ENCODE peak calls at places on chromosomes 4 and X, in ten cellular contexts. D, R, U, B, J, Q, T, H, E and S are unnamed samples.

GRCh38 chr4:82431831-82432230 is 1.4 kb downstream of the ENOPH1 start:
- DNase-seq in R (no peak), D (no peak), U (no peak), T (no peak), B (no peak), Q (no peak), J (no peak), H (no peak), E (no peak), S (no peak)

GRCh38 chrX:95885074-95885473 is 799.6 kb upstream of the DIAPH2 start:
- DNase-seq in T (no peak), R (no peak), U (no peak), B (no peak), Q (no peak), E (no peak), H (no peak), D (peak; percentile 44), J (no peak), S (no peak)

GRCh38 chr4:169229571-169230028 is 41.2 kb downstream of the SH3RF1 start:
- DNase-seq in D (no peak), J (no peak), U (peak; percentile 67), T (no peak), E (peak; percentile 54), R (no peak), H (peak; percentile 92), Q (no peak), B (peak; percentile 96), S (no peak)

GRCh38 chr4:46270986-46271596 is 118.8 kb downstream of the GABRA2 start:
- DNase-seq in E (peak; percentile 12), H (no peak), D (peak; percentile 19), U (no peak), B (peak; percentile 10), Q (no peak), J (no peak), R (no peak), T (no peak), S (no peak)

GRCh38 chr4:166435449-166435848 is 562.4 kb downstream of the TLL1 start:
- DNase-seq in B (peak; percentile 91), H (peak; percentile 90), J (no peak), R (no peak), E (no peak), D (no peak), U (no peak), Q (no peak), T (no peak), S (no peak)

GRCh38 chr4:38013461-38014366 is 53.5 kb downstream of the PTTG2 start:
- DNase-seq in T (no peak), R (no peak), B (peak; percentile 74), Q (no peak), J (no peak), D (peak; percentile 86), U (peak; percentile 30), H (peak; percentile 23), E (no peak), S (peak; percentile 45)

GRCh38 chrX:39935414-39936064 is 162.2 kb downstream of the BCOR start:
- DNase-seq in R (no peak), Q (no peak), D (no peak), E (no peak), H (no peak), U (no peak), T (no peak), J (no peak), B (no peak), S (no peak)

GRCh38 chr4:169105620-169106019 is 95.6 kb upstream of the CBR4 start:
- DNase-seq in H (no peak), Q (no peak), E (no peak), R (no peak), J (no peak), B (no peak), D (no peak), U (no peak), T (no peak), S (no peak)

GRCh38 chr4:155529197-155529596 is 137.5 kb upstream of the GUCY1A1 start:
- DNase-seq in H (peak; percentile 24), B (peak; percentile 67), T (peak; percentile 16), D (no peak), J (no peak), Q (no peak), U (no peak), E (no peak), R (no peak), S (no peak)

GRCh38 chrX:108307408-108308085 is 130.7 kb downstream of the COL4A6 start:
- DNase-seq in J (no peak), R (no peak), Q (no peak), D (no peak), T (no peak), B (peak; percentile 59), U (no peak), H (no peak), E (no peak), S (no peak)

GRCh38 chr4:70903282-70903603 is 1.1 kb downstream of the MOB1B start:
- DNase-seq in E (no peak), R (no peak), T (no peak), H (peak; percentile 38), Q (no peak), D (no peak), B (peak; percentile 24), J (no peak), U (no peak), S (no peak)

GRCh38 chrX:69746051-69746450 is 130.1 kb downstream of the EDA start:
- DNase-seq in T (no peak), J (no peak), H (no peak), R (no peak), B (no peak), D (no peak), Q (no peak), U (no peak), E (no peak), S (no peak)

GRCh38 chr4:99043346-99043745 is 45.2 kb downstream of the ADH5 start:
- DNase-seq in D (no peak), H (no peak), J (no peak), E (no peak), U (no peak), R (no peak), B (no peak), Q (no peak), T (no peak), S (no peak)

GRCh38 chrX:117335209-117335608 is 781.4 kb downstream of the KLHL13 start:
- DNase-seq in E (no peak), J (no peak), D (no peak), U (no peak), R (no peak), H (no peak), Q (no peak), T (no peak), B (no peak), S (no peak)

GRCh38 chrX:138519296-138519695 is 192.2 kb downstream of the FGF13 start:
- DNase-seq in Q (no peak), E (peak; percentile 18), H (no peak), B (no peak), D (no peak), T (no peak), R (no peak), J (no peak), U (no peak), S (no peak)

GRCh38 chr4:83850435-83850834 is 314.5 kb downstream of the GPAT3 start:
- DNase-seq in D (no peak), T (no peak), H (peak; percentile 58), U (no peak), J (no peak), R (no peak), Q (no peak), E (no peak), B (no peak), S (no peak)

GRCh38 chrX:19566359-19567141 is 51.2 kb upstream of the MAP3K15 start:
- DNase-seq in U (no peak), B (peak; percentile 69), Q (no peak), D (no peak), J (no peak), T (peak; percentile 53), E (no peak), R (no peak), H (peak; percentile 49), S (no peak)

GRCh38 chrX:11629593-11630211 is 36.0 kb downstream of the ARHGAP6 start:
- DNase-seq in D (no peak), H (peak; percentile 37), U (peak; percentile 8), Q (no peak), J (no peak), R (no peak), E (no peak), T (no peak), B (peak; percentile 61), S (no peak)

GRCh38 chr4:4792516-4792915 is 66.9 kb upstream of the MSX1 start:
- DNase-seq in J (no peak), E (no peak), B (no peak), R (no peak), D (no peak), H (peak; percentile 59), Q (no peak), T (no peak), U (no peak), S (no peak)

GRCh38 chrX:23008431-23009099 is 8.8 kb downstream of the DDX53 start:
- DNase-seq in H (peak; percentile 25), U (peak; percentile 5), R (no peak), D (no peak), Q (no peak), E (peak; percentile 4), J (no peak), B (peak; percentile 31), T (no peak), S (no peak)

GRCh38 chr4:30714408-30715031 is 5.6 kb upstream of the PCDH7 start:
- DNase-seq in J (no peak), E (peak; percentile 18), R (no peak), H (peak; percentile 49), U (peak; percentile 51), D (peak; percentile 38), T (no peak), Q (no peak), B (peak; percentile 65), S (no peak)

GRCh38 chrX:132957211-132958085 is 981 bp downstream of the HS6ST2 start:
- DNase-seq in H (no peak), E (peak; percentile 28), Q (no peak), J (no peak), B (no peak), U (no peak), T (peak; percentile 38), R (no peak), D (no peak), S (no peak)

GRCh38 chr4:13902141-13902540 is 274.6 kb upstream of the BOD1L1 start:
- DNase-seq in J (no peak), H (peak; percentile 38), E (no peak), D (no peak), U (no peak), Q (no peak), R (no peak), B (no peak), T (no peak), S (no peak)

GRCh38 chr4:102663073-102663472 is 97.7 kb downstream of the MANBA start:
- DNase-seq in U (peak; percentile 26), Q (no peak), E (no peak), D (no peak), H (peak; percentile 75), R (no peak), B (peak; percentile 77), T (no peak), J (no peak), S (no peak)

GRCh38 chrX:25191403-25191802 is 175.6 kb upstream of the ARX start:
- DNase-seq in H (no peak), B (no peak), Q (no peak), R (no peak), E (no peak), T (no peak), U (no peak), J (no peak), D (no peak), S (no peak)

GRCh38 chrX:13816899-13817298 is at the start of gene GPM6B:
- DNase-seq in Q (peak; percentile 1), B (no peak), E (no peak), R (no peak), H (no peak), U (no peak), D (no peak), J (no peak), T (no peak), S (peak; percentile 17)

GRCh38 chr4:185383451-185383850 is 12.3 kb downstream of the LRP2BP start:
- DNase-seq in E (no peak), J (no peak), R (no peak), U (no peak), B (no peak), Q (no peak), D (no peak), H (no peak), T (no peak), S (no peak)

GRCh38 chr4:47471064-47471463 is 7.6 kb upstream of the COMMD8 start:
- DNase-seq in J (no peak), B (no peak), U (no peak), R (no peak), T (no peak), Q (no peak), D (no peak), E (no peak), H (no peak), S (no peak)